ENCODE peak calls at places on chromosome 12, in five cellular contexts. O is cardiac fibroblast; L is stimulated activated CD4-positive, alpha-beta T cell treated with anti-CD3 and anti-CD28 coated beads, Interleukin-15, amount 100 ng/mL, for 24 hours; N is uterus; G is activated B cell treated with CpG ODN at 0.5 μM for 24 hours. X is an unnamed sample.

GRCh38 chr12:111150894-111151293 is 218.0 kb downstream of the PHETA1 start:
- DNase-seq in N (no peak), O (no peak), G (no peak), L (no peak), X (no peak)

GRCh38 chr12:1590083-1590979 is 4.0 kb downstream of the FBXL14 start:
- DNase-seq in L (no peak), G (no peak), O (peak), N (no peak), X (no peak)

GRCh38 chr12:130357241-130357640 is 19.6 kb downstream of the PIWIL1 start:
- DNase-seq in O (no peak), N (no peak), G (no peak), L (no peak), X (no peak)

GRCh38 chr12:108371801-108372344 is 32.8 kb upstream of the CMKLR1 start:
- DNase-seq in N (no peak), G (no peak), L (no peak), O (no peak), X (no peak)

GRCh38 chr12:57893460-57894353 is 47.2 kb upstream of the CTDSP2 start:
- DNase-seq in O (peak), N (peak), G (no peak), L (no peak), X (peak)

GRCh38 chr12:93142881-93143280 is 213.8 kb upstream of the EEA1 start:
- DNase-seq in L (no peak), O (no peak), G (no peak), N (no peak), X (no peak)

GRCh38 chr12:122051231-122051876 is 27.2 kb upstream of the MLXIP start:
- DNase-seq in G (no peak), N (peak), L (no peak), O (peak), X (no peak)

GRCh38 chr12:69024413-69024812 is 91.4 kb upstream of the CPM start:
- DNase-seq in O (peak), L (no peak), N (no peak), G (no peak), X (peak)

GRCh38 chr12:62248873-62249272 is 11.3 kb upstream of the USP15 start:
- DNase-seq in O (no peak), L (no peak), N (no peak), G (no peak), X (peak)

GRCh38 chr12:110314308-110314707 is 33.3 kb downstream of the ATP2A2 start:
- DNase-seq in L (no peak), O (peak), N (no peak), G (no peak), X (peak)

GRCh38 chr12:110931315-110931728 is 10.9 kb upstream of the MYL2 start:
- DNase-seq in L (no peak), N (no peak), O (no peak), G (no peak), X (no peak)

GRCh38 chr12:636632-637031 is 26.6 kb downstream of the NINJ2 start:
- DNase-seq in G (no peak), O (no peak), N (no peak), L (no peak), X (no peak)

GRCh38 chr12:105502426-105502930 is 172.0 kb downstream of the C12orf75 start:
- DNase-seq in L (no peak), G (no peak), N (no peak), O (no peak), X (no peak)

GRCh38 chr12:31245822-31246469 is 80.0 kb downstream of the SINHCAF start:
- DNase-seq in N (no peak), O (peak), L (no peak), G (no peak), X (no peak)

GRCh38 chr12:55051197-55051920 is 31.6 kb downstream of the NEUROD4 start:
- DNase-seq in N (no peak), L (no peak), G (no peak), O (no peak), X (peak)

GRCh38 chr12:46886541-46887041 is 60.8 kb upstream of the SLC38A4 start:
- DNase-seq in L (no peak), N (no peak), G (no peak), O (peak), X (peak)

GRCh38 chr12:50678650-50679049 is 85.3 kb upstream of the ATF1 start:
- DNase-seq in N (no peak), L (no peak), O (no peak), G (no peak), X (no peak)

GRCh38 chr12:46523863-46524770 is 151.5 kb upstream of the SLC38A2 start:
- DNase-seq in L (peak), G (no peak), O (peak), N (peak), X (peak)

GRCh38 chr12:6276936-6277615 is 33.4 kb upstream of the PLEKHG6 start:
- DNase-seq in O (peak), G (no peak), N (no peak), L (no peak), X (peak)

GRCh38 chr12:3511760-3512159 is 20.8 kb downstream of the PRMT8 start:
- DNase-seq in L (no peak), N (no peak), O (no peak), G (no peak), X (no peak)

GRCh38 chr12:533718-534117 is 74.0 kb downstream of the B4GALNT3 start:
- DNase-seq in G (no peak), L (no peak), N (no peak), O (no peak), X (no peak)

GRCh38 chr12:553216-554000 is 93.7 kb downstream of the B4GALNT3 start:
- DNase-seq in G (no peak), O (no peak), L (no peak), N (no peak), X (no peak)

X was measured in epithelial cell of esophagus.